ENCODE peak calls at places on chromosomes 5 and 9, in eight cellular contexts. One of them, this sample, is unnamed. For H3K4me1, the result is how much of the 10 kb centered on the place peaks cover.

GRCh38 chr5:56898213-56898612 is 11.2 kb upstream of the SETD9 start:
- DNase-seq in GM23338: no peak
- DNase-seq in PC-3: no peak
- DNase-seq in HCT116: no peak
- DNase-seq in SK-N-SH: no peak
- DNase-seq in MM.1S: no peak
- DNase-seq in hepatocyte: no peak
- DNase-seq in OCI-LY7: no peak
- DNase-seq in this sample: no peak

GRCh38 chr5:90133941-90134340 is 275.6 kb downstream of the CETN3 start:
- DNase-seq in GM23338: no peak
- DNase-seq in PC-3: no peak
- DNase-seq in HCT116: no peak
- DNase-seq in SK-N-SH: no peak
- DNase-seq in MM.1S: no peak
- DNase-seq in hepatocyte: no peak
- DNase-seq in OCI-LY7: no peak
- DNase-seq in this sample: no peak

GRCh38 chr5:139120521-139120920 is 77.6 kb downstream of the SIL1 start:
- DNase-seq in GM23338: no peak
- DNase-seq in PC-3: no peak
- DNase-seq in HCT116: no peak
- DNase-seq in SK-N-SH: no peak
- DNase-seq in MM.1S: no peak
- DNase-seq in hepatocyte: no peak
- DNase-seq in OCI-LY7: no peak
- DNase-seq in this sample: no peak

GRCh38 chr5:126624534-126624933 is 23.8 kb downstream of the PHAX start:
- DNase-seq in GM23338: no peak
- DNase-seq in PC-3: peak
- DNase-seq in HCT116: peak
- DNase-seq in SK-N-SH: no peak
- DNase-seq in MM.1S: no peak
- DNase-seq in hepatocyte: no peak
- DNase-seq in OCI-LY7: no peak
- DNase-seq in this sample: no peak

GRCh38 chr9:110142253-110142652 is 65.7 kb downstream of the C9orf152 start:
- DNase-seq in GM23338: no peak
- DNase-seq in PC-3: no peak
- DNase-seq in HCT116: no peak
- DNase-seq in SK-N-SH: no peak
- DNase-seq in MM.1S: no peak
- DNase-seq in hepatocyte: no peak
- DNase-seq in OCI-LY7: no peak
- DNase-seq in this sample: no peak

GRCh38 chr5:151251001-151251551 is 1.9 kb upstream of the GM2A start:
- DNase-seq in GM23338: no peak
- DNase-seq in PC-3: no peak
- DNase-seq in HCT116: no peak
- DNase-seq in SK-N-SH: no peak
- DNase-seq in MM.1S: peak
- DNase-seq in hepatocyte: no peak
- DNase-seq in OCI-LY7: peak
- DNase-seq in this sample: no peak

GRCh38 chr5:178688551-178688950 is 41.9 kb downstream of the ZNF354A start:
- DNase-seq in GM23338: no peak
- DNase-seq in PC-3: peak
- DNase-seq in HCT116: no peak
- DNase-seq in SK-N-SH: no peak
- DNase-seq in MM.1S: no peak
- DNase-seq in hepatocyte: no peak
- DNase-seq in OCI-LY7: no peak
- DNase-seq in this sample: no peak

GRCh38 chr9:79682076-79682736 is 110.4 kb downstream of the TLE4 start:
- DNase-seq in GM23338: no peak
- DNase-seq in PC-3: no peak
- DNase-seq in HCT116: no peak
- DNase-seq in SK-N-SH: no peak
- DNase-seq in MM.1S: no peak
- DNase-seq in hepatocyte: peak
- DNase-seq in OCI-LY7: no peak
- DNase-seq in this sample: peak

GRCh38 chr5:149646564-149646963 is 65.3 kb downstream of the ARHGEF37 start:
- DNase-seq in GM23338: no peak
- DNase-seq in PC-3: no peak
- DNase-seq in HCT116: no peak
- DNase-seq in SK-N-SH: peak
- DNase-seq in MM.1S: no peak
- DNase-seq in hepatocyte: peak
- DNase-seq in OCI-LY7: peak
- DNase-seq in this sample: no peak

GRCh38 chr5:66209794-66210193 is 65.7 kb downstream of the SREK1 start:
- DNase-seq in GM23338: no peak
- DNase-seq in PC-3: no peak
- DNase-seq in HCT116: no peak
- DNase-seq in SK-N-SH: no peak
- DNase-seq in MM.1S: no peak
- DNase-seq in hepatocyte: no peak
- DNase-seq in OCI-LY7: no peak
- DNase-seq in this sample: no peak

GRCh38 chr9:77563205-77563604 is 84.9 kb downstream of the GNA14 start:
- DNase-seq in GM23338: no peak
- DNase-seq in PC-3: no peak
- DNase-seq in HCT116: no peak
- DNase-seq in SK-N-SH: peak
- DNase-seq in MM.1S: no peak
- DNase-seq in hepatocyte: no peak
- DNase-seq in OCI-LY7: no peak
- DNase-seq in this sample: no peak

GRCh38 chr5:115170128-115170923 is 618 bp upstream of the TRIM36 start:
- DNase-seq in GM23338: peak
- DNase-seq in PC-3: peak
- DNase-seq in HCT116: no peak
- DNase-seq in SK-N-SH: peak
- DNase-seq in MM.1S: peak
- DNase-seq in hepatocyte: no peak
- DNase-seq in OCI-LY7: no peak
- DNase-seq in this sample: peak

GRCh38 chr9:5817776-5818336 is 15.1 kb downstream of the ERMP1 start:
- DNase-seq in GM23338: no peak
- DNase-seq in PC-3: peak
- DNase-seq in HCT116: peak
- DNase-seq in SK-N-SH: no peak
- DNase-seq in MM.1S: no peak
- DNase-seq in hepatocyte: no peak
- DNase-seq in OCI-LY7: no peak
- DNase-seq in this sample: no peak

GRCh38 chr5:6713274-6714181 is at the start of gene TENT4A:
- DNase-seq in GM23338: no peak
- DNase-seq in PC-3: peak
- DNase-seq in HCT116: no peak
- DNase-seq in SK-N-SH: peak
- DNase-seq in MM.1S: no peak
- DNase-seq in hepatocyte: peak
- DNase-seq in OCI-LY7: no peak
- DNase-seq in this sample: no peak

GRCh38 chr9:33858346-33858869 is 41.4 kb downstream of the UBE2R2 start:
- DNase-seq in GM23338: no peak
- DNase-seq in PC-3: peak
- DNase-seq in HCT116: no peak
- DNase-seq in SK-N-SH: no peak
- DNase-seq in MM.1S: no peak
- DNase-seq in hepatocyte: no peak
- DNase-seq in OCI-LY7: no peak
- DNase-seq in this sample: no peak

GRCh38 chr9:73738741-73739530 is 587.3 kb downstream of the ANXA1 start:
- DNase-seq in GM23338: no peak
- DNase-seq in PC-3: no peak
- DNase-seq in HCT116: no peak
- DNase-seq in SK-N-SH: no peak
- DNase-seq in MM.1S: no peak
- DNase-seq in hepatocyte: no peak
- DNase-seq in OCI-LY7: no peak
- DNase-seq in this sample: no peak

GRCh38 chr5:97143715-97144114 is 1.3 kb upstream of the LIX1 start:
- DNase-seq in GM23338: no peak
- DNase-seq in PC-3: no peak
- DNase-seq in HCT116: no peak
- DNase-seq in SK-N-SH: no peak
- DNase-seq in MM.1S: no peak
- DNase-seq in hepatocyte: no peak
- DNase-seq in OCI-LY7: no peak
- DNase-seq in this sample: no peak

GRCh38 chr5:177099422-177100093 is 12.8 kb downstream of the FGFR4 start:
- DNase-seq in GM23338: peak
- DNase-seq in PC-3: no peak
- DNase-seq in HCT116: no peak
- DNase-seq in SK-N-SH: no peak
- DNase-seq in MM.1S: no peak
- DNase-seq in hepatocyte: no peak
- DNase-seq in OCI-LY7: peak
- DNase-seq in this sample: peak
- H3K4me1 ChIP-seq in GM23338: under half
- H3K4me1 ChIP-seq in PC-3: under half
- H3K4me1 ChIP-seq in HCT116: under half
- H3K4me1 ChIP-seq in SK-N-SH: under half
- H3K4me1 ChIP-seq in MM.1S: under half
- H3K4me1 ChIP-seq in hepatocyte: under half
- H3K4me1 ChIP-seq in OCI-LY7: under half
- H3K4me1 ChIP-seq in this sample: under half

GRCh38 chr9:94568250-94568889 is 13.5 kb downstream of the PCAT7 start:
- DNase-seq in GM23338: no peak
- DNase-seq in PC-3: no peak
- DNase-seq in HCT116: no peak
- DNase-seq in SK-N-SH: no peak
- DNase-seq in MM.1S: no peak
- DNase-seq in hepatocyte: no peak
- DNase-seq in OCI-LY7: no peak
- DNase-seq in this sample: no peak

GRCh38 chr9:94560237-94560636 is 5.4 kb downstream of the PCAT7 start:
- DNase-seq in GM23338: no peak
- DNase-seq in PC-3: no peak
- DNase-seq in HCT116: no peak
- DNase-seq in SK-N-SH: no peak
- DNase-seq in MM.1S: no peak
- DNase-seq in hepatocyte: no peak
- DNase-seq in OCI-LY7: no peak
- DNase-seq in this sample: no peak

GRCh38 chr9:94568972-94569712 is 14.3 kb downstream of the PCAT7 start:
- DNase-seq in GM23338: no peak
- DNase-seq in PC-3: no peak
- DNase-seq in HCT116: no peak
- DNase-seq in SK-N-SH: no peak
- DNase-seq in MM.1S: no peak
- DNase-seq in hepatocyte: no peak
- DNase-seq in OCI-LY7: no peak
- DNase-seq in this sample: no peak

GRCh38 chr9:94563548-94563947 is 8.7 kb downstream of the PCAT7 start:
- DNase-seq in GM23338: no peak
- DNase-seq in PC-3: no peak
- DNase-seq in HCT116: no peak
- DNase-seq in SK-N-SH: no peak
- DNase-seq in MM.1S: no peak
- DNase-seq in hepatocyte: no peak
- DNase-seq in OCI-LY7: no peak
- DNase-seq in this sample: no peak
- TF ChIP-seq CTCF in GM23338: peak
- TF ChIP-seq CTCF in PC-3: peak
- TF ChIP-seq CTCF in HCT116: no peak
- TF ChIP-seq CTCF in SK-N-SH: no peak
- TF ChIP-seq CTCF in MM.1S: no peak
- TF ChIP-seq CTCF in hepatocyte: no peak
- TF ChIP-seq CTCF in OCI-LY7: peak
- TF ChIP-seq CTCF in this sample: no peak

GRCh38 chr9:133604214-133604613 is 5.0 kb downstream of the FAM163B start:
- DNase-seq in GM23338: no peak
- DNase-seq in PC-3: no peak
- DNase-seq in HCT116: no peak
- DNase-seq in SK-N-SH: peak
- DNase-seq in MM.1S: no peak
- DNase-seq in hepatocyte: no peak
- DNase-seq in OCI-LY7: peak
- DNase-seq in this sample: no peak
- TF ChIP-seq EZH2phosphoT487 in GM23338: no peak
- TF ChIP-seq EZH2phosphoT487 in PC-3: no peak
- TF ChIP-seq EZH2phosphoT487 in HCT116: no peak
- TF ChIP-seq EZH2phosphoT487 in SK-N-SH: no peak
- TF ChIP-seq EZH2phosphoT487 in MM.1S: no peak
- TF ChIP-seq EZH2phosphoT487 in hepatocyte: no peak
- TF ChIP-seq EZH2phosphoT487 in OCI-LY7: no peak
- TF ChIP-seq EZH2phosphoT487 in this sample: no peak

GRCh38 chr5:124111886-124112285 is 599.9 kb downstream of the CSNK1G3 start:
- DNase-seq in GM23338: no peak
- DNase-seq in PC-3: peak
- DNase-seq in HCT116: no peak
- DNase-seq in SK-N-SH: no peak
- DNase-seq in MM.1S: no peak
- DNase-seq in hepatocyte: no peak
- DNase-seq in OCI-LY7: no peak
- DNase-seq in this sample: no peak
- H3K4me1 ChIP-seq in GM23338: under half
- H3K4me1 ChIP-seq in PC-3: under half
- H3K4me1 ChIP-seq in HCT116: under half
- H3K4me1 ChIP-seq in SK-N-SH: under half
- H3K4me1 ChIP-seq in MM.1S: under half
- H3K4me1 ChIP-seq in hepatocyte: under half
- H3K4me1 ChIP-seq in OCI-LY7: under half
- H3K4me1 ChIP-seq in this sample: under half

GRCh38 chr5:23318166-23318565 is 189.2 kb upstream of the PRDM9 start:
- DNase-seq in GM23338: no peak
- DNase-seq in PC-3: peak
- DNase-seq in HCT116: no peak
- DNase-seq in SK-N-SH: no peak
- DNase-seq in MM.1S: no peak
- DNase-seq in hepatocyte: no peak
- DNase-seq in OCI-LY7: no peak
- DNase-seq in this sample: no peak
- TF ChIP-seq CTCF in GM23338: no peak
- TF ChIP-seq CTCF in PC-3: no peak
- TF ChIP-seq CTCF in HCT116: no peak
- TF ChIP-seq CTCF in SK-N-SH: no peak
- TF ChIP-seq CTCF in MM.1S: no peak
- TF ChIP-seq CTCF in hepatocyte: no peak
- TF ChIP-seq CTCF in OCI-LY7: no peak
- TF ChIP-seq CTCF in this sample: no peak